ENCODE peak calls at places on chromosomes 6 and 20, in seven cellular contexts. E is fibroblast of lung, I is A673, U is GM23338, D is K562, L is PC-9, X is neural progenitor cell. O is an unnamed sample.

GRCh38 chr6:110878751-110879539 is 4.4 kb downstream of the AMD1 start:
- DNase-seq in E (no peak), I (peak), U (peak), D (peak), L (no peak), X (peak), O (peak)

GRCh38 chr20:58213112-58213511 is 15.3 kb downstream of the ANKRD60 start:
- DNase-seq in E (peak), I (no peak), U (no peak), D (no peak), L (peak), X (peak), O (no peak)

GRCh38 chr6:90432937-90433336 is 136.3 kb upstream of the BACH2 start:
- DNase-seq in E (no peak), I (no peak), U (no peak), D (no peak), L (no peak), X (no peak), O (peak)

GRCh38 chr20:53829086-53829703 is 235.6 kb upstream of the ZNF217 start:
- DNase-seq in E (peak), I (peak), U (no peak), D (peak), L (peak), X (no peak), O (no peak)

GRCh38 chr6:140485740-140486467 is 1111.5 kb upstream of the CITED2 start:
- DNase-seq in E (peak), I (peak), U (no peak), D (peak), L (peak), X (no peak), O (no peak)

GRCh38 chr6:161370882-161371281 is 97.0 kb upstream of the AGPAT4 start:
- DNase-seq in E (peak), I (peak), U (peak), D (peak), L (no peak), X (peak), O (peak)

GRCh38 chr6:21121737-21122136 is 471.8 kb upstream of the SOX4 start:
- DNase-seq in E (no peak), I (no peak), U (no peak), D (no peak), L (no peak), X (no peak), O (no peak)

GRCh38 chr6:384898-385297 is 6.7 kb upstream of the IRF4 start:
- DNase-seq in E (no peak), I (no peak), U (no peak), D (no peak), L (no peak), X (no peak), O (no peak)

GRCh38 chr6:24432611-24433010 is 29.9 kb downstream of the MRS2 start:
- DNase-seq in E (no peak), I (no peak), U (no peak), D (no peak), L (no peak), X (no peak), O (no peak)

GRCh38 chr6:150717419-150717818 is 117.7 kb downstream of the PLEKHG1 start:
- DNase-seq in E (no peak), I (no peak), U (peak), D (no peak), L (peak), X (no peak), O (no peak)

GRCh38 chr6:164832410-164832809 is 477.0 kb downstream of the C6orf118 start:
- DNase-seq in E (no peak), I (no peak), U (no peak), D (no peak), L (no peak), X (no peak), O (no peak)

GRCh38 chr6:158818580-158819212 is 472 bp downstream of the EZR start:
- DNase-seq in E (peak), I (peak), U (peak), D (peak), L (peak), X (peak), O (peak)

GRCh38 chr6:109336221-109336955 is 45.9 kb downstream of the CD164 start:
- DNase-seq in E (peak), I (no peak), U (no peak), D (no peak), L (peak), X (no peak), O (no peak)

GRCh38 chr6:81758221-81758620 is 5.7 kb upstream of the TENT5A start:
- DNase-seq in E (no peak), I (no peak), U (no peak), D (no peak), L (no peak), X (no peak), O (no peak)

GRCh38 chr20:47800619-47801018 is 15.3 kb upstream of the SULF2 start:
- DNase-seq in E (no peak), I (no peak), U (no peak), D (no peak), L (no peak), X (no peak), O (no peak)

GRCh38 chr6:37137201-37137880 is 32.6 kb upstream of the PIM1 start:
- DNase-seq in E (peak), I (peak), U (peak), D (no peak), L (peak), X (peak), O (no peak)

GRCh38 chr20:49344975-49345374 is 67.1 kb upstream of the ZNFX1 start:
- DNase-seq in E (peak), I (peak), U (no peak), D (no peak), L (peak), X (no peak), O (no peak)

GRCh38 chr6:118810420-118811027 is 83.4 kb upstream of the ASF1A start:
- DNase-seq in E (no peak), I (no peak), U (peak), D (no peak), L (no peak), X (no peak), O (no peak)

GRCh38 chr6:47247227-47247797 is 62.4 kb downstream of the TNFRSF21 start:
- DNase-seq in E (no peak), I (no peak), U (no peak), D (peak), L (no peak), X (no peak), O (peak)

DNA sequence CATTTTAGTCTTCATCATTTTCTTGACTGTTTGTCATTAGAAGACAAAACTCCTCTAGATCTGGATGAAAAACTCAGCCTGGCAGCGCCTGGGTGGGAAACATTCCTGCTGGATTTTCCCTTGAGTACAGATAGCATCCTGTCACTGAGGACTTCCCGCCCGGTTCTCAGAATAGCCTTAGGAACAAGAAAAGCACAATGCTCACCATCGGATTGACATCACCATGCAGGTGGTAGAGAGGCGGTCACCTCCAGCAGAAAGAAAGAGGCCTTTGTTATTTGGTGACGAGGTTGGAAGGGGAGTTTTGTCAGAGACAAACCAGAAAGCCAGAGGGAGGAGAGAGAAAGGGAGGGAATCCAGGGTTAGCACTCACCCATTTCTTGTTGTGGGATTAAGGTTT is 39.8 kb downstream of the KIF25 start:
- DNase-seq in E (no peak), I (no peak), U (no peak), D (no peak), L (no peak), X (peak), O (no peak)
- TF ChIP-seq EZH2 in E (no peak), I (no peak), U (no peak), D (no peak), L (no peak), X (no peak), O (no peak)

DNA sequence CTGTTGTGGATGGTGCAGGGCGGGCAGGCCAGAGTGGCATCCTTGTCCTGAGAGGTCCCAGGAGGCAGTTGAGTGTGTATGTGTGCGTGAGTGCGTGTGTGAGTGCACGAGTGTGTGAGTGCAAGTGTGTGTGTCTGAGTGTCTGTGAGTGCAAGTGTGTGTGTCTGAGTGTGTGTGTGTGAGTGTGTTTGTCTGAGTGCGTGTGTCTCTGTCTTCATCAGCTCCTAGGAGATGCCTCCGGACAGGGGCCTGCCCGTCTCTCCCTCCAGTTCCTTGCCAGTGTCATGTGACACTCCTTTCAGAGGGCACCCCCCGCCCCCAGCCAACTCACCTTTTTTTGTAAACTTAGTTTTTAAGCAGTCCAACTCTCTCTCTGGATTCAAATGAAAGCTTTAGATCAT is 12.3 kb downstream of the IGF2R start:
- DNase-seq in E (no peak), I (no peak), U (no peak), D (no peak), L (no peak), X (no peak), O (no peak)
- TF ChIP-seq EZH2 in E (no peak), I (no peak), U (no peak), D (no peak), L (no peak), X (no peak), O (no peak)

GRCh38 chr20:3081641-3082040 is 2.9 kb downstream of the AVP start:
- DNase-seq in E (no peak), I (no peak), U (no peak), D (no peak), L (no peak), X (no peak), O (no peak)

GRCh38 chr20:3080939-3081388 is 3.6 kb downstream of the AVP start:
- DNase-seq in E (peak), I (no peak), U (no peak), D (no peak), L (peak), X (no peak), O (no peak)

GRCh38 chr20:3082955-3083952 is 1.3 kb downstream of the AVP start:
- DNase-seq in E (no peak), I (no peak), U (peak), D (no peak), L (no peak), X (peak), O (no peak)

GRCh38 chr20:3084283-3084985 is at the start of gene AVP:
- DNase-seq in E (no peak), I (no peak), U (no peak), D (no peak), L (no peak), X (no peak), O (no peak)

DNA sequence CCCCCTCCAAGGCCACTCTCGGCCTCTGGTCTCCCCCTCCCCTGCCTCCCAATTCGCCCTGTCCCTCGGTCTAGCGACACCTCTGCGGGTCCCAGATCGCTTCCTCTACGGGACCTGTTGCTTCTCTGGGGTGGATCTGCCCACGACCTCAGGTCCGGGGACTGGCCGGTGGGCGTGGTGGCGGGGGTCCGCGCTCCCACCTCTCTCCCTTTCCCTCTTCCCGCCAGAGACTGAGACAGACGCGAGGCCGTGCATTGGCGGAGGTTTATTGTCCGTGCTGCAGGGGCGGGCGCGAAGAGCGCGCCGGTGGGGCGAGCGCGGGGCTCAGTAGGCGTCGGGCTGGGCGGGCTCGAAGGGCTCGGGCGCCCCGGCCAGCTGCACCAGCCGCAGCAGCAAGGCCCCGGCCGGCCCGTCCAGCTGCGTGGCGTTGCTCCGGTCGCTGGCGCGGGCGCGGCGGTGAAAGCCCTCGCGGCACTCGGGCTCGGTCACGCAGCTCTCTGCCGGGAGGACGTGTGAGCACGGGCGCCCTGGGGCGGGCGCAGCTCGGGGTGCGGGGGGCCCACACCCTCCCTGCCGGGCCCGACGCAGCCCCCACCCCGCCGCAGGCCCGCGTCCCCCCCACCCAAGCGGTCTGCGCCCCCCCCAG is 2.1 kb downstream of the AVP start:
- DNase-seq in E (no peak), I (no peak), U (peak), D (no peak), L (no peak), X (peak), O (no peak)
- TF ChIP-seq EZH2 in E (peak), I (peak), U (peak), D (no peak), L (no peak), X (peak), O (no peak)

GRCh38 chr6:137487947-137488735 is 6.1 kb downstream of the OLIG3 start:
- DNase-seq in E (no peak), I (no peak), U (peak), D (no peak), L (no peak), X (peak), O (no peak)

GRCh38 chr6:137486388-137486787 is 7.8 kb downstream of the OLIG3 start:
- DNase-seq in E (no peak), I (no peak), U (peak), D (no peak), L (no peak), X (peak), O (no peak)

GRCh38 chr6:137488736-137489409 is 5.3 kb downstream of the OLIG3 start:
- DNase-seq in E (no peak), I (no peak), U (peak), D (no peak), L (no peak), X (peak), O (no peak)

GRCh38 chr6:137489410-137490371 is 4.5 kb downstream of the OLIG3 start:
- DNase-seq in E (no peak), I (no peak), U (peak), D (peak), L (no peak), X (peak), O (no peak)

DNA sequence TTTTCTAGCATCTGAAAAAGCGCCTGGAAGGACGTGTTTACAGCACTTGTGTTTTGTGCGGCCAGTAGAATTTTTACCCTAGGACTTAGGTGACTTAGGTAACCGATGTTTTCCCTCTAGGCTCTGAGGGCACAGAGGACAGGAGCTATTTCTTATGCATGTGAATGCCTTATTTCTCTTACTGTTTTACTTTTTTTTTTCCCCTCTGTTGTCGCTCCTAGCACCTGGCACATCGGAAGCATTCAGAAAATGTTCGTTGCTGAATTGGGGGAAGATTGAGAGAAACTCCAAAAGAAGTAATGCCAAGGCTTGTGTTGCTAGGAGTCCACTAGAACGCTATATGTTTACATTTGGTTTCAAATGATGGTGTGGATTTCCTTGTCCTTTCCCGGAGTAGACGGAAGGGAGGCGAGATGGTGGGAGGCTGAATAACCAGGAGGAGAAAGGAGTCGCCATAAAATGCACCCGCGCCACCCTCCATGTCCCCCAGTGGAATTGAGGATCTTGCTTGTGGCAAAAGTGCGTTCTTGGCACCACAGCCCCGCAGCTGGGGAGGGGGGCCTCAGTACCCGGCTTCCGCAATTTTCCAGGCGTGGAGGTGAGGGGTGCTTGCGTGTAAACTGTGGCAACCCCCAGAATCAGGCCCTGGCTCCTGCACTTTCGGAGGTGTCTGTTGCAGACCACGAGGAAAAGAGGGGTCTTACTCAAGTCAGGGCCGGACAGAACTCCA is 6.8 kb downstream of the OLIG3 start:
- DNase-seq in E (no peak), I (no peak), U (peak), D (no peak), L (no peak), X (peak), O (no peak)
- TF ChIP-seq EZH2 in E (peak), I (peak), U (peak), D (no peak), L (no peak), X (no peak), O (no peak)

GRCh38 chr6:43274127-43274915 is 23.7 kb upstream of the SLC22A7 start:
- DNase-seq in E (no peak), I (no peak), U (no peak), D (no peak), L (no peak), X (no peak), O (no peak)

GRCh38 chr6:43275782-43276179 is 22.3 kb upstream of the SLC22A7 start:
- DNase-seq in E (no peak), I (no peak), U (peak), D (no peak), L (no peak), X (peak), O (no peak)

GRCh38 chr6:43273707-43274106 is 24.4 kb upstream of the SLC22A7 start:
- DNase-seq in E (no peak), I (no peak), U (no peak), D (no peak), L (no peak), X (no peak), O (no peak)

GRCh38 chr6:43276180-43277082 is 21.6 kb upstream of the SLC22A7 start:
- DNase-seq in E (no peak), I (no peak), U (peak), D (no peak), L (no peak), X (peak), O (no peak)

GRCh38 chr6:43274916-43275597 is 23.0 kb upstream of the SLC22A7 start:
- DNase-seq in E (no peak), I (no peak), U (peak), D (no peak), L (no peak), X (peak), O (no peak)
- TF ChIP-seq EZH2 in E (peak), I (no peak), U (peak), D (no peak), L (no peak), X (no peak), O (no peak)

GRCh38 chr20:56323656-56324055 is 35.1 kb upstream of the FAM210B start:
- DNase-seq in E (no peak), I (no peak), U (no peak), D (no peak), L (no peak), X (no peak), O (no peak)

GRCh38 chr20:56324806-56325205 is 34.0 kb upstream of the FAM210B start:
- DNase-seq in E (no peak), I (no peak), U (no peak), D (no peak), L (no peak), X (no peak), O (no peak)

GRCh38 chr20:56322661-56323060 is 36.1 kb upstream of the FAM210B start:
- DNase-seq in E (no peak), I (no peak), U (no peak), D (no peak), L (no peak), X (no peak), O (no peak)
- TF ChIP-seq EZH2 in E (no peak), I (no peak), U (no peak), D (no peak), L (no peak), X (no peak), O (no peak)

O was measured in MM.1S.